ENCODE peak calls at places on chromosomes 12 and 14, in seven cellular contexts. C is endothelial cell of umbilical vein, Z is HCT116, B is PC-9, N is MM.1S, H is GM23248, O is keratinocyte. E is an unnamed sample. For H4K20me1, the result is how much of the 10 kb centered on the place peaks cover.

GRCh38 chr12:22410497-22410896 is 76.0 kb upstream of the ST8SIA1 start:
- DNase-seq in C (no peak), Z (peak), B (peak), N (no peak), H (no peak), O (peak), E (no peak)

GRCh38 chr14:63453443-63453936 is 89.7 kb downstream of the PPP2R5E start:
- DNase-seq in C (no peak), Z (no peak), B (no peak), N (no peak), H (peak), O (no peak), E (no peak)

GRCh38 chr14:105333613-105334364 is 19.2 kb downstream of the PACS2 start:
- DNase-seq in C (no peak), Z (no peak), B (no peak), N (no peak), H (no peak), O (no peak), E (no peak)

GRCh38 chr14:91078095-91078737 is 17.8 kb upstream of the RPS6KA5 start:
- DNase-seq in C (no peak), Z (no peak), B (no peak), N (peak), H (no peak), O (no peak), E (peak)

GRCh38 chr12:94941440-94941862 is 62.0 kb downstream of the NDUFA12 start:
- DNase-seq in C (peak), Z (no peak), B (peak), N (no peak), H (peak), O (peak), E (no peak)

GRCh38 chr14:68278568-68279436 is 459.2 kb downstream of the RAD51B start:
- DNase-seq in C (no peak), Z (peak), B (peak), N (no peak), H (peak), O (no peak), E (no peak)

GRCh38 chr14:105840266-105841021 is 314.1 kb downstream of the TMEM121 start:
- DNase-seq in C (no peak), Z (no peak), B (no peak), N (no peak), H (no peak), O (no peak), E (no peak)

GRCh38 chr14:97539884-97540283 is 742.7 kb downstream of the VRK1 start:
- DNase-seq in C (no peak), Z (no peak), B (no peak), N (no peak), H (no peak), O (no peak), E (no peak)

GRCh38 chr12:80140005-80140404 is 40.7 kb downstream of the OTOGL start:
- DNase-seq in C (no peak), Z (no peak), B (no peak), N (no peak), H (no peak), O (no peak), E (no peak)

GRCh38 chr12:104453133-104453532 is 3.6 kb upstream of the CHST11 start:
- DNase-seq in C (no peak), Z (no peak), B (no peak), N (no peak), H (no peak), O (no peak), E (no peak)

GRCh38 chr12:132146772-132147422 is 2.6 kb downstream of the NOC4L start:
- DNase-seq in C (no peak), Z (no peak), B (no peak), N (no peak), H (no peak), O (no peak), E (no peak)

GRCh38 chr12:24898606-24899005 is 50.3 kb downstream of the BCAT1 start:
- DNase-seq in C (no peak), Z (no peak), B (no peak), N (no peak), H (peak), O (no peak), E (no peak)

GRCh38 chr12:102562836-102563425 is 82.6 kb upstream of the IGF1 start:
- DNase-seq in C (no peak), Z (no peak), B (peak), N (no peak), H (no peak), O (no peak), E (no peak)

GRCh38 chr12:25675808-25676207 is 122.7 kb upstream of the LMNTD1 start:
- DNase-seq in C (no peak), Z (no peak), B (no peak), N (no peak), H (no peak), O (no peak), E (no peak)

GRCh38 chr12:116159175-116159574 is 118.3 kb downstream of the MED13L start:
- DNase-seq in C (peak), Z (no peak), B (no peak), N (no peak), H (peak), O (no peak), E (no peak)

GRCh38 chr12:25100738-25101445 is 94.1 kb downstream of the DNAI7 start:
- DNase-seq in C (no peak), Z (no peak), B (no peak), N (peak), H (no peak), O (no peak), E (no peak)

GRCh38 chr12:92551853-92552397 is 150.9 kb upstream of the PLEKHG7 start:
- DNase-seq in C (no peak), Z (no peak), B (peak), N (peak), H (peak), O (no peak), E (no peak)

GRCh38 chr12:104651812-104652211 is 195.1 kb downstream of the CHST11 start:
- DNase-seq in C (no peak), Z (no peak), B (no peak), N (no peak), H (no peak), O (no peak), E (no peak)

GRCh38 chr14:94904636-94905035 is 134.7 kb upstream of the GSC start:
- DNase-seq in C (no peak), Z (no peak), B (no peak), N (no peak), H (peak), O (no peak), E (no peak)

GRCh38 chr12:90695415-90695814 is 259.6 kb downstream of the CCER1 start:
- DNase-seq in C (peak), Z (no peak), B (no peak), N (peak), H (peak), O (no peak), E (no peak)

GRCh38 chr12:79934309-79935020 is 432 bp downstream of the PPP1R12A start:
- DNase-seq in C (no peak), Z (no peak), B (no peak), N (peak), H (no peak), O (no peak), E (peak)

GRCh38 chr14:103006106-103006505 is 51.2 kb downstream of the CDC42BPB start:
- DNase-seq in C (no peak), Z (no peak), B (no peak), N (no peak), H (no peak), O (no peak), E (no peak)

GRCh38 chr12:123389560-123390351 is 5.8 kb downstream of the KMT5A start:
- DNase-seq in C (peak), Z (no peak), B (peak), N (no peak), H (peak), O (no peak), E (peak)

GRCh38 chr14:59252772-59253500 is 64.5 kb downstream of the DAAM1 start:
- DNase-seq in C (no peak), Z (no peak), B (no peak), N (no peak), H (peak), O (no peak), E (no peak)

GRCh38 chr12:52874573-52875435 is 26.0 kb upstream of the KRT78 start:
- DNase-seq in C (no peak), Z (no peak), B (no peak), N (no peak), H (peak), O (no peak), E (no peak)

GRCh38 chr12:82479511-82479910 is 121.2 kb downstream of the METTL25 start:
- DNase-seq in C (peak), Z (no peak), B (no peak), N (no peak), H (peak), O (no peak), E (no peak)

GRCh38 chr14:21891921-21892320 is 218.3 kb upstream of the OR4E1 start:
- DNase-seq in C (peak), Z (no peak), B (no peak), N (no peak), H (no peak), O (no peak), E (no peak)

GRCh38 chr12:108285016-108285415 is 54.1 kb downstream of the CMKLR1 start:
- DNase-seq in C (no peak), Z (no peak), B (no peak), N (no peak), H (no peak), O (no peak), E (no peak)

GRCh38 chr12:53750812-53751335 is 905 bp downstream of the CISTR start:
- DNase-seq in C (no peak), Z (no peak), B (no peak), N (no peak), H (peak), O (no peak), E (no peak)

GRCh38 chr12:16229676-16230075 is 47.8 kb downstream of the SLC15A5 start:
- DNase-seq in C (no peak), Z (no peak), B (no peak), N (no peak), H (peak), O (no peak), E (no peak)

GRCh38 chr12:19234171-19234704 is 104.7 kb downstream of the PLEKHA5 start:
- DNase-seq in C (no peak), Z (no peak), B (no peak), N (no peak), H (peak), O (no peak), E (no peak)

GRCh38 chr14:101839236-101839635 is 77.7 kb downstream of the PPP2R5C start:
- DNase-seq in C (no peak), Z (no peak), B (no peak), N (no peak), H (no peak), O (no peak), E (peak)

GRCh38 chr14:61653507-61653906 is 41.8 kb upstream of the HIF1A start:
- DNase-seq in C (peak), Z (no peak), B (no peak), N (no peak), H (peak), O (no peak), E (no peak)

GRCh38 chr12:1310684-1311083 is 283.7 kb downstream of the FBXL14 start:
- DNase-seq in C (no peak), Z (no peak), B (no peak), N (no peak), H (no peak), O (no peak), E (no peak)

GRCh38 chr12:69241444-69242092 is 2.2 kb downstream of the CPSF6 start:
- DNase-seq in C (peak), Z (no peak), B (no peak), N (no peak), H (peak), O (no peak), E (no peak)

GRCh38 chr12:69239286-69239921 is at the start of gene CPSF6:
- DNase-seq in C (peak), Z (peak), B (peak), N (peak), H (peak), O (peak), E (peak)

GRCh38 chr12:69239922-69240624 is 704 bp downstream of the CPSF6 start:
- DNase-seq in C (peak), Z (no peak), B (peak), N (peak), H (peak), O (no peak), E (peak)

GRCh38 chr12:69238589-69239285 is 632 bp upstream of the CPSF6 start:
- DNase-seq in C (no peak), Z (no peak), B (no peak), N (no peak), H (peak), O (no peak), E (no peak)

DNA sequence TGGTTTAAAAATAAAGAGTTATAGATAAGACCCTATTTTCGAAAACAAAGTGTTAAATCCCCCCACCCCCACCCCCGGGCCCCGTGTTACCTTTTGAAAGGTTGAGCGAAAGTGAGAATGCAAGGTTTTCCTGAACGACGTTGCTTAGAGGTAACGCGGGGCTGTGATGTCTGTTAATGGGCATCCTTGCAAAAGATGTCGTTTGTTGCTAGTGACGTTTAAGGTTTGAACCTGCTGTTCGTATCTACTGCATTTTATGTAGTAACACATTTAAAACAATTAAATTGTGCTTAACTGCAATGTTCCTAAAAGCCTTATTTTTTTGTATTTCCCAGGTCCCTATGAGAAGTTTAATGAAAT is 1.2 kb downstream of the CPSF6 start:
- DNase-seq in C (peak), Z (no peak), B (no peak), N (peak), H (peak), O (no peak), E (peak)
- H4K20me1 ChIP-seq in C (under half), Z (under half), B (under half), N (under half), H (under half), O (under half), E (half or more)

DNA sequence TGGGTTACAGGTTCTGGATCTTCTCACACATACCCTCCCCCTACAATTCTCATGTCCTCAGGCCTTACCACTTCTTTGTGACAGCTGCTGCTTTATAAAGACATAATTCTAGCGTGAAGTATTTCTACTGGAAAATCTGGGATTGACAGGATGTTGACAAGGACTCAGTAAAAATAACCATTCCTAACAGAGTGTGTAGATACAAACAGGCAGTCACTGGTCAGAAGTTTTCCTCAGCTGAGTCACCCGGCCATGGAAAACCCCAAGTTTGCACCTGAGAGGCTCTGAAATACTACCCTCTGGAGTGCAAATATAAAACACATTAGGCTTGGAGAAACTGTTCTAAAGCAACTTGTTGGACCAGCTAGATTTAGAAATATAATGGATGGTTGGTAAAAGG is 54.4 kb downstream of the SPPL3 start:
- DNase-seq in C (peak), Z (no peak), B (peak), N (no peak), H (peak), O (peak), E (no peak)
- H4K20me1 ChIP-seq in C (under half), Z (under half), B (under half), N (under half), H (under half), O (under half), E (half or more)

GRCh38 chr14:23434488-23435219 is 806 bp downstream of the MYH7 start:
- DNase-seq in C (no peak), Z (no peak), B (no peak), N (no peak), H (no peak), O (no peak), E (no peak)

GRCh38 chr14:23431486-23431885 is 4.0 kb downstream of the MYH7 start:
- DNase-seq in C (no peak), Z (no peak), B (no peak), N (no peak), H (no peak), O (no peak), E (no peak)

GRCh38 chr14:23433457-23433856 is 2.0 kb downstream of the MYH7 start:
- DNase-seq in C (no peak), Z (no peak), B (no peak), N (no peak), H (no peak), O (no peak), E (no peak)

GRCh38 chr14:23432102-23432925 is 3.1 kb downstream of the MYH7 start:
- DNase-seq in C (no peak), Z (no peak), B (no peak), N (no peak), H (no peak), O (no peak), E (no peak)

DNA sequence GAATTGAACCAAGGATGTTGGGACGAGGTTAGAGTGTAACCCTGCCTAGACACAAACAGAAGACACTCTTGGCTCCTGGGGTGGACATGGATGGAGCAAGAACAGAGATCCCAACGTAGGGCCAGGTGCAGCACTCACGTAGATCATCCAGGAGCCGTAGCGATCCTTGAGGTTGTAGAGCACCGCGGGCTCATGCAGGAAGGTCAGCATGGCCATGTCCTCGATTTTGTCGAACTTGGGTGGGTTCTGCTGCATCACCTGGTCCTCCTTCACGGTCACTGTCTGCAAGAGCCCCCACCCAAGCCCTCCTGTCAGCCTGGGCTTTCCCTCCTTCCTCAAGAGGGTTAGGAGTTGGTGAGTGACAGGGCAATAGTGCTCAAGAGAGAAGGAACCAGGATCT is 2.5 kb downstream of the MYH7 start:
- DNase-seq in C (no peak), Z (no peak), B (no peak), N (no peak), H (no peak), O (no peak), E (no peak)
- H4K20me1 ChIP-seq in C (under half), Z (under half), B (under half), N (under half), H (under half), O (under half), E (under half)

GRCh38 chr12:76065917-76066316 is 18.6 kb downstream of the NAP1L1 start:
- DNase-seq in C (no peak), Z (no peak), B (no peak), N (no peak), H (no peak), O (no peak), E (no peak)

GRCh38 chr12:76057316-76057715 is 25.7 kb upstream of the PHLDA1 start:
- DNase-seq in C (no peak), Z (no peak), B (no peak), N (no peak), H (no peak), O (no peak), E (no peak)

GRCh38 chr12:76055393-76055792 is 23.8 kb upstream of the PHLDA1 start:
- DNase-seq in C (no peak), Z (no peak), B (no peak), N (no peak), H (no peak), O (no peak), E (no peak)

GRCh38 chr12:76064904-76065303 is 19.6 kb downstream of the NAP1L1 start:
- DNase-seq in C (no peak), Z (no peak), B (no peak), N (no peak), H (peak), O (no peak), E (no peak)

DNA sequence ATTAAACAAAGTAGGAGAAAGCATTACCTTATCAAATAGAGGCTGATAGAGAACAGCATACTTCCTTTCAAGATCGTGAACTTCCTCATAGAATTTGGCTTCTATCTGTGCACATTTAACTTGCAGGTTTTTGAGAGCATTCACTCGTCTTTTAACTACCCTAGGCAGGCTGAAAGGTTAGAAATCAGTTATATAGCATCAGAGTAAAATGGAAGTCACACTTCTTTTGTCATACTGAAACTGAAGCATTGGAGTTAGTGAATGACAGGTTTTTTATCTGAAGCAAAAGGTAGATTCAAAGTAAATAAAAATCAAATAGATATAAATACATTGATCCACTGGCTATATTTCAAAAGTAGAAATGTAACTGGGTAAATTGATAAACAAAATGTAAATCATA is 24.4 kb downstream of the NAP1L1 start:
- DNase-seq in C (no peak), Z (no peak), B (no peak), N (no peak), H (no peak), O (no peak), E (no peak)
- H4K20me1 ChIP-seq in C (under half), Z (under half), B (under half), N (under half), H (under half), O (under half), E (under half)